ENCODE peak calls at places on chromosome 1, in ten cellular contexts. F is endothelial cell; H is anterior cingulate cortex; M is SK-N-SH; D is Kasumi-1; V is astrocyte of the spinal cord; S is stimulated activated CD4-positive, alpha-beta T cell treated with anti-CD3 and anti-CD28 coated beads, TNF-alpha, amount 100 ng/mL, for 24 hours; C is GM23248; Z is activated CD8-positive, alpha-beta memory T cell treated with anti-CD3 and anti-CD28 coated beads for 24 hours; N is mesenteric fat pad. E is an unnamed sample.

GRCh38 chr1:86119214-86119764 is 37.3 kb downstream of the COL24A1 start:
- DNase-seq in V (no peak), D (no peak), S (no peak), Z (no peak), H (no peak), C (peak; percentile 3), N (no peak), F (no peak), M (no peak), E (no peak)

GRCh38 chr1:54429838-54430237 is 23.6 kb upstream of the SSBP3 start:
- DNase-seq in M (no peak), H (no peak), Z (no peak), C (no peak), N (no peak), S (no peak), D (no peak), V (no peak), F (no peak), E (no peak)

GRCh38 chr1:27179373-27179772 is 24.4 kb upstream of the SLC9A1 start:
- DNase-seq in N (no peak), F (no peak), M (no peak), Z (no peak), D (no peak), H (no peak), C (peak; percentile 30), S (no peak), V (no peak), E (no peak)

GRCh38 chr1:217482356-217483102 is 148.4 kb downstream of the GPATCH2 start:
- DNase-seq in M (no peak), V (peak; percentile 86), N (no peak), C (peak; percentile 91), S (peak; percentile 19), H (no peak), F (no peak), Z (peak; percentile 68), D (peak; percentile 79), E (peak; percentile 31)

GRCh38 chr1:195806060-195806459 is 802.2 kb downstream of the KCNT2 start:
- DNase-seq in Z (no peak), C (peak; percentile 8), F (no peak), V (no peak), N (no peak), D (no peak), S (no peak), H (no peak), M (no peak), E (no peak)

GRCh38 chr1:164563821-164564251 is 4.9 kb downstream of the PBX1 start:
- DNase-seq in M (no peak), N (no peak), H (no peak), Z (no peak), C (peak; percentile 42), S (no peak), D (no peak), V (peak; percentile 48), F (no peak), E (no peak)

GRCh38 chr1:53341521-53341895 is 13.6 kb upstream of the LRP8 start:
- DNase-seq in D (no peak), Z (peak; percentile 50), N (peak; percentile 53), H (no peak), V (no peak), C (no peak), S (no peak), M (no peak), F (no peak), E (no peak)

GRCh38 chr1:236753554-236753953 is 41.5 kb upstream of the MTR start:
- DNase-seq in F (peak; percentile 18), Z (no peak), H (no peak), M (peak; percentile 58), N (no peak), S (no peak), C (peak; percentile 24), D (peak; percentile 76), V (peak; percentile 16), E (peak; percentile 14)

GRCh38 chr1:26530898-26531598 is 1.5 kb downstream of the RPS6KA1 start:
- DNase-seq in Z (no peak), H (no peak), S (no peak), F (no peak), D (peak; percentile 28), V (peak; percentile 50), M (peak; percentile 51), N (no peak), C (peak; percentile 55), E (no peak)

GRCh38 chr1:67710417-67710816 is 25.4 kb downstream of the GADD45A start:
- DNase-seq in M (no peak), F (no peak), Z (no peak), H (no peak), D (no peak), V (peak; percentile 81), C (peak; percentile 88), N (no peak), S (no peak), E (no peak)